ENCODE peak calls at places on chromosomes 12 and 14, in nine cellular contexts. W is heart right ventricle, K is Peyer's patch, M is sigmoid colon, Y is cardiac muscle cell, J is right lobe of liver, F is mammary epithelial cell, U is mucosa of descending colon, N is tibial artery. H is an unnamed sample. For H3K36me3, the result is how much of the 10 kb centered on the place peaks cover.

GRCh38 chr12:106739318-106739717 is 35.2 kb upstream of the RIC8B start:
- DNase-seq in W (no peak), K (no peak), M (no peak), Y (no peak), J (no peak), F (no peak), U (no peak), N (no peak), H (no peak)

GRCh38 chr12:89278862-89279261 is 73.4 kb downstream of the DUSP6 start:
- DNase-seq in W (no peak), K (no peak), M (no peak), Y (no peak), J (no peak), F (no peak), U (no peak), N (no peak), H (no peak)

GRCh38 chr12:64678248-64678647 is 68.0 kb downstream of the RASSF3 start:
- DNase-seq in W (no peak), K (no peak), M (no peak), Y (no peak), J (no peak), F (peak), U (no peak), N (no peak), H (no peak)

GRCh38 chr12:118307069-118307954 is 65.4 kb downstream of the TAOK3 start:
- DNase-seq in W (peak), K (no peak), M (no peak), Y (no peak), J (no peak), F (peak), U (no peak), N (no peak), H (peak)

GRCh38 chr14:30994681-30995620 is 30.5 kb upstream of the AP4S1 start:
- DNase-seq in W (no peak), K (no peak), M (no peak), Y (no peak), J (no peak), F (peak), U (no peak), N (no peak), H (no peak)

GRCh38 chr14:21229821-21230220 is 39.4 kb downstream of the HNRNPC start:
- DNase-seq in W (no peak), K (no peak), M (no peak), Y (no peak), J (no peak), F (no peak), U (no peak), N (no peak), H (no peak)

GRCh38 chr14:106039400-106039799 is 513.0 kb downstream of the TMEM121 start:
- DNase-seq in W (no peak), K (no peak), M (no peak), Y (no peak), J (no peak), F (no peak), U (no peak), N (no peak), H (no peak)

GRCh38 chr12:124477109-124477915 is 90.1 kb downstream of the NCOR2 start:
- DNase-seq in W (no peak), K (no peak), M (no peak), Y (no peak), J (no peak), F (no peak), U (no peak), N (no peak), H (no peak)

GRCh38 chr12:122182887-122183587 is at the start of gene LRRC43:
- DNase-seq in W (no peak), K (peak), M (no peak), Y (peak), J (no peak), F (peak), U (peak), N (no peak), H (no peak)

GRCh38 chr12:112979281-112979680 is 962 bp downstream of the OAS2 start:
- DNase-seq in W (no peak), K (no peak), M (no peak), Y (no peak), J (no peak), F (peak), U (no peak), N (no peak), H (no peak)

GRCh38 chr12:55847033-55847432 is 4.3 kb upstream of the MMP19 start:
- DNase-seq in W (no peak), K (no peak), M (peak), Y (no peak), J (no peak), F (peak), U (no peak), N (peak), H (no peak)

GRCh38 chr14:24141030-24141880 is at the start of gene EMC9:
- DNase-seq in W (peak), K (peak), M (peak), Y (peak), J (peak), F (peak), U (peak), N (peak), H (peak)
- H3K36me3 ChIP-seq in W (half or more), K (under half), M (under half), Y (under half), J (under half), F (under half), U (under half), N (under half), H (under half)

DNA sequence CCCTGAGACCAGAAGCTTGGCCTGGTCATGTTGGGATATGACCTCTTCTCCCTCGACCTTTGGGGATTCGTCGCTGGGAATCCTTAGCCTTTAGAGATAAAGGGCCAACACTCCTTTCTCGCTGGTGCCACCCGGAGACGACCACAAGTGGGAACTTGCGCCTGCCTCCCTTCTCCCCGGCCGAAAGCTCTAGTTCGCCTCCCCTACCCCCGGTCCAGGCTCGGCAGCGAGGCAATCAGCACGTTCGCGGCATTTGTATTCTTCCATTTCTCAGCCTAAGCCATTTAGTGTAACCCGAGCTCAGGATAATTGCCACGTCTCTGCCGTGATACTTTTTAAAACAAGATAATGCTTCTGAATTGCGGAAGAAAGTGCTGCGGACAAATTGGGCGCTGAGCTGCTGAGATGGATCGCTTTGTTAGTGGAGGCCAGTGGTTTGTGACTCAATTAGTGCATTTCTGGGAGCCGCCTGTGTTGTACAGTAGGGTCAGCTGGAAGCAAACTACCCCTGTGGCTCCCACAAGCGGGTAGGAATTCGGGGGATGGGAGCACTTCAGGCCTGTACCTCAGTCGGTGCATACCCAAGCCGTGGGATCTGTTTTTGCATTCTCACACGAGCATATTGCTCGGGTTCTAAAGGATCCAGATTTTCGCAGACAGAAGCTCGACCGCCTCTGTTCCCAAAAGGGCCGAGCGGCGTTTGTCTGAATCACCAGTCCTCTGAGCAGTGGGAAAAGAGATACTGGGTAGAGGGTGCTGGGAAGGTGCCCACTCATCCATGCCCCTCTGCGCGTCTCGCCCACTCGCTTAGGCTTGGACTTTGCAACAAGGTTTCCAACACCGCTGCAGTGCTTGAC is 6.8 kb upstream of the SIX1 start:
- DNase-seq in W (no peak), K (peak), M (no peak), Y (no peak), J (no peak), F (no peak), U (no peak), N (no peak), H (no peak)
- TF ChIP-seq CTCF in W (no peak), K (no peak), M (no peak), Y (no peak), J (no peak), F (no peak), U (no peak), N (no peak), H (no peak)

GRCh38 chr14:90630407-90630806 is 185.8 kb downstream of the TTC7B start:
- DNase-seq in W (no peak), K (no peak), M (no peak), Y (no peak), J (no peak), F (no peak), U (no peak), N (no peak), H (no peak)

GRCh38 chr14:90626550-90626949 is 189.7 kb downstream of the TTC7B start:
- DNase-seq in W (no peak), K (no peak), M (peak), Y (no peak), J (no peak), F (no peak), U (no peak), N (no peak), H (no peak)

GRCh38 chr14:90629471-90629870 is 186.8 kb downstream of the TTC7B start:
- DNase-seq in W (no peak), K (no peak), M (no peak), Y (no peak), J (no peak), F (no peak), U (no peak), N (no peak), H (no peak)

GRCh38 chr14:90627478-90627877 is 188.8 kb downstream of the TTC7B start:
- DNase-seq in W (no peak), K (no peak), M (no peak), Y (no peak), J (no peak), F (no peak), U (no peak), N (no peak), H (no peak)

DNA sequence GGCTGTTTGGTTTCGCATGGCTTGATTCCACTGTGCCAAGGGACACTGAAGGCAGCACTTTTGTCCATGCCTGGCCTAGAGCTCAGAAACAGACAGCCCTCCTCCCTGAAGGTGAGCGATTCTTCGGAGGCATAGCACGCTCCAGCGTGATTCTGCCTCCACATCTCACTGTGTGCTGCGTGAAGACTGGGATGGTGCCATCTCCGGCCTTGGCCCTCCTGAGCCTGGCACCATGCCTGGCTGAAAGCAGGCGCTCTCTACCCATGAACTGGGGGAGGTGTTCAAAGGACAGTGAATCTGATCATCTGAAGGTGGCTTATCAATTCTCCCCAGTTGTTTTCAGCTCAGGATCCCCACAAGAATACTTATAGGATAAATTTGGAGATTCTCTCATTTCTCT is 187.4 kb downstream of the TTC7B start:
- DNase-seq in W (no peak), K (no peak), M (peak), Y (no peak), J (peak), F (no peak), U (no peak), N (no peak), H (no peak)
- H3K4me3 ChIP-seq in W (no peak), K (no peak), M (no peak), Y (no peak), J (no peak), F (no peak), U (no peak), N (no peak), H (no peak)

DNA sequence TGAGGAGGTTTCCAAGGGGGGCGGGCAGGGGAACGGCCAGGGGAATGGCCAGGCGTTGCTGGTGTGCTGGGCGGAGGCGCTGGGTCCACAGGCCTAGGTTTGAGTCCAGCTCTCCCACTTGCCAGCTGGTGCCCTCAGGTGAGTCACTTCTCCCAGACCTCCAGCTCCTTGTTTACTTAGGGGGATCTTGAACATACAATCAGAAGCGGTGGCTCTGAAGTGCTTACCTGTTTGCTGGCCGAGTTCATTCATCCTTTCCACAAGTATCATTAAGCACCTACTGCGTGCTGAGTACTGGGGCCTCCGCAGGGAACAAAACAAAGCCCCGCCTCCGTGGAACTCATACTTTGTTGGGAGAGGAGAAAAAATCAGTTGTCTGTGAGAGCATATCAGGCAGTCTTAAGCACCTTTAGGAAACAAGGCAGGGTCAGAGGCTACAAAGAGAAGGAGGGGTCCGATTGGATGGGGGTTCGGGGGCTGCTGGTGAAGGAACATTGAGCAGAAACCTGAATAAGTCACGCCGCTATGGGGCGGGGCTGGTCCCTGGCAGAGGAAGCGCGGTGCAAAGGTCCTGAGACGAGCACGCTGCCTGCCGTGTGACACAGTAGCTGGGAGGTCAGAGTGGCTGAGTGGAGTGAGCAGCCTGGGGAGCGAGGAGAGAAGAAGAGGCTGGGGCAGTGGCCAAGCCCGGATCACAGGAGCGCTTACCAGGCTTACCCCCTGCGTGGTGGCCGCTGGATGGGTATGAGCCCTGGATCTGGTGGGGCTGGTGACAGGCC is 15.1 kb downstream of the MVK start:
- DNase-seq in W (no peak), K (peak), M (no peak), Y (no peak), J (peak), F (no peak), U (no peak), N (no peak), H (no peak)
- H3K36me3 ChIP-seq in W (half or more), K (under half), M (half or more), Y (under half), J (under half), F (under half), U (under half), N (half or more), H (under half)

DNA sequence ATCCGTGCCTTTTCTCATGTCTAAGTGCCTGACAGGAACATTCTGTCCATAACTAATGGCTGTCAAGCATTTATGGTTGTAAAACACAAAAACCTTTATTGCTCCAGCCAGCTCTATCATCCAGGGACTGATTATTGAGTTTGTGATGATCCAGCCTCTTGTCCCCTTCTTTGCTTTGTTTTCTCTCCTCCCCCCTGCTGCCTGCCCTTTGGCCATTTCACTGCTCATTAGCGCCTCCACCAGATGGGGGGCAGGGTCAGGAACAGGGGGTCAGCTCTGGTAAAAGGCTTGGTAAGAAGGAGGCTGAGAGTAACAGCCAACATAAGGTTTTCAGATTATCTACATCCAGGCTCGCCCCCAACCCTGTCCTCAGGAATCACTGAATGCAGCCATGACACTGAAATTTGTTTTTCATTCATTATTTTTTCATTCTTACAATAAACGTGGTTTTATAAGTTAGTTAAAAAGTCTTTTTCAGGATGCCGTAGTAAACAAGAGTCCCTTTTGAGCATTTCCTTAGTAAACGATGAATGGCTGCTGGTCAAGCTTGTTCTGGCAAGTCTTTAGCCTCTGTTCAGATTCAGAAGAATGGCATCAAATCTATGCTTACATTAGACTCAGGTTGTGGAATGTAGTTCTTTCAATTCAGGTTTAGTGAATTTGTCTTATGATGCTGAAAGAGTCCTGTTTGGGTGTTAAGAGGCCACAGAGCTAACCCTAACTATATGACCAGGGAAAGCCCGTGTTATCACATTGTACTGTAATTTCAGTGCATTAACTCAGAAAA is 21.7 kb downstream of the HMGA2 start:
- DNase-seq in W (no peak), K (no peak), M (no peak), Y (no peak), J (no peak), F (no peak), U (no peak), N (no peak), H (no peak)
- TF ChIP-seq CTCF in W (no peak), K (no peak), M (no peak), Y (no peak), J (no peak), F (peak), U (no peak), N (no peak), H (no peak)

GRCh38 chr14:40340708-40341107 is 908.5 kb upstream of the FBXO33 start:
- DNase-seq in W (no peak), K (no peak), M (no peak), Y (no peak), J (no peak), F (no peak), U (no peak), N (no peak), H (no peak)

GRCh38 chr14:40347675-40348074 is 915.4 kb upstream of the FBXO33 start:
- DNase-seq in W (no peak), K (no peak), M (no peak), Y (no peak), J (no peak), F (no peak), U (no peak), N (no peak), H (no peak)

GRCh38 chr14:40346275-40346674 is 914.0 kb upstream of the FBXO33 start:
- DNase-seq in W (no peak), K (no peak), M (no peak), Y (no peak), J (no peak), F (no peak), U (no peak), N (no peak), H (no peak)
- H3K4me3 ChIP-seq in W (no peak), K (no peak), M (no peak), Y (no peak), J (no peak), F (no peak), U (no peak), N (no peak), H (no peak)

GRCh38 chr12:2824541-2824940 is 10.3 kb downstream of the NRIP2 start:
- DNase-seq in W (no peak), K (no peak), M (no peak), Y (no peak), J (no peak), F (no peak), U (no peak), N (no peak), H (no peak)
- H3K36me3 ChIP-seq in W (half or more), K (under half), M (half or more), Y (under half), J (under half), F (under half), U (under half), N (half or more), H (under half)

GRCh38 chr12:120292411-120292660 is 633 bp upstream of the RNU4-2 start:
- DNase-seq in W (no peak), K (peak), M (no peak), Y (no peak), J (peak), F (no peak), U (no peak), N (no peak), H (no peak)

GRCh38 chr12:120286768-120287490 is 4.8 kb downstream of the RNU4-2 start:
- DNase-seq in W (no peak), K (no peak), M (no peak), Y (peak), J (no peak), F (peak), U (no peak), N (no peak), H (no peak)

GRCh38 chr12:120290541-120291312 is 976 bp downstream of the RNU4-2 start:
- DNase-seq in W (no peak), K (no peak), M (peak), Y (no peak), J (no peak), F (no peak), U (no peak), N (peak), H (no peak)

GRCh38 chr12:120287491-120287890 is 4.2 kb downstream of the RNU4-2 start:
- DNase-seq in W (no peak), K (no peak), M (no peak), Y (no peak), J (no peak), F (no peak), U (no peak), N (no peak), H (no peak)

GRCh38 chr12:120292661-120293531 is at the start of gene RNU4-1:
- DNase-seq in W (peak), K (peak), M (peak), Y (peak), J (peak), F (peak), U (no peak), N (peak), H (peak)
- TF ChIP-seq CTCF in W (no peak), K (no peak), M (no peak), Y (no peak), J (no peak), F (no peak), U (no peak), N (no peak), H (no peak)

H was measured in BJ.